ENCODE peak calls at places on chromosomes 12 and 14, in five cellular contexts. H, P, I, R and F are unnamed samples.

GRCh38 chr14:78902010-78902623 is 731.9 kb downstream of the NRXN3 start:
- DNase-seq in I (peak), R (peak), H (no peak), P (no peak), F (peak)

GRCh38 chr12:71607494-71608330 is 55.9 kb downstream of the ZFC3H1 start:
- DNase-seq in I (no peak), P (no peak), R (no peak), H (no peak), F (no peak)

GRCh38 chr12:49893753-49894752 is 9.6 kb downstream of the FAIM2 start:
- DNase-seq in H (peak), R (peak), I (no peak), P (no peak), F (peak)

GRCh38 chr14:50396636-50397460 is at the start of gene CDKL1:
- DNase-seq in H (peak), I (peak), P (no peak), R (peak), F (peak)

GRCh38 chr12:11814362-11814761 is 164.9 kb downstream of the ETV6 start:
- DNase-seq in P (no peak), I (peak), H (no peak), R (no peak), F (peak)

GRCh38 chr12:2458113-2458414 is 336.7 kb upstream of the FKBP4 start:
- DNase-seq in I (no peak), R (no peak), H (no peak), P (no peak), F (no peak)

GRCh38 chr12:76259660-76260389 is 88.4 kb downstream of the BBS10 start:
- DNase-seq in H (no peak), I (no peak), P (no peak), R (no peak), F (peak)

GRCh38 chr12:42759622-42760273 is 170.2 kb upstream of the PRICKLE1 start:
- DNase-seq in P (no peak), I (no peak), R (no peak), H (no peak), F (no peak)

GRCh38 chr14:103568952-103569351 is 6.2 kb downstream of the COA8 start:
- DNase-seq in H (no peak), I (no peak), R (no peak), P (no peak), F (peak)
- H3K4me2 ChIP-seq in H (no peak), I (no peak), R (no peak), P (no peak), F (peak)

DNA sequence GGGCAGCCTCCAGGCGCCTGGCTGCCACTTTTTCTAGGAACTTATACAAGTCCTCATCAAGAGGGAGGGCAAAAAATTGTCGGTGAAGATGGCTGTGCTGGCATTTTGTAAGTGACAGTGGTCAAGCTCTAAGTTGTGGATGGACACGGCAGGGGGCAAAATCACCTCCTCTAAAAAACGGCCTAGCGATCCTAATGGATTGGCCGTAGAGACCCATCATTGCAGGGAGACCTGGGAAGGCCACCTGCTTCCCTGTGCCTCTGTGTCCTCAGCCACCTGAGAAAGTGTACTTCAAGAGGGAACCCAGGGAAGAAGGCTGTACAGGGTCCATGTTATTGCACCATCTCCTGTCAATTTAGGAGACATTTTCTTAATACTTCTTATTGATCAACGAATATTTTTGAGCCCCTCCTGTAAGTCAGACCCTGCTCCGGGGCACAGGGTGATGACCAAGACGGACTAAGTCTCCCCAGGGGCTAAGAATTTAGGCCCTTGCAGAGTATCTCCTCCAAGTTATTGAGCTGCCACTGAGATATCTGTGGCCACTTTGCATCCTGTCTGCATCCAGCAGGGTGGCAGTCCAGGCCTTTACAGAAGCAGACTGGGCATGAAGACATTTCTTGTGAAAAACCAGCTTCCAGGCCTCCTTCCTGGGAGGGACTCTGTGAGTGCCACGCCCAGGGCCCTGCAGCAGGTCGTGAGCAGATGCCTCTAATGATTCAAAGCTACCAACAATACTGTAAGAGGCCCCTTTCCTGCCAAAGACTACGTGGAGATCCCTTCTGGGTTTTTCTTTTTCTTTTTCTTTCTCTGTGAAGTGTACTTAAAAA is 40.5 kb downstream of the PSMA6 start:
- DNase-seq in H (no peak), R (no peak), I (no peak), P (no peak), F (no peak)
- TF ChIP-seq JUN in H (no peak), R (no peak), I (no peak), P (no peak), F (no peak)

GRCh38 chr12:122886161-122886560 is 9.8 kb downstream of the VPS37B start:
- DNase-seq in R (no peak), P (no peak), H (no peak), I (no peak), F (no peak)
- H3K4me2 ChIP-seq in R (peak), P (no peak), H (peak), I (no peak), F (no peak)

DNA sequence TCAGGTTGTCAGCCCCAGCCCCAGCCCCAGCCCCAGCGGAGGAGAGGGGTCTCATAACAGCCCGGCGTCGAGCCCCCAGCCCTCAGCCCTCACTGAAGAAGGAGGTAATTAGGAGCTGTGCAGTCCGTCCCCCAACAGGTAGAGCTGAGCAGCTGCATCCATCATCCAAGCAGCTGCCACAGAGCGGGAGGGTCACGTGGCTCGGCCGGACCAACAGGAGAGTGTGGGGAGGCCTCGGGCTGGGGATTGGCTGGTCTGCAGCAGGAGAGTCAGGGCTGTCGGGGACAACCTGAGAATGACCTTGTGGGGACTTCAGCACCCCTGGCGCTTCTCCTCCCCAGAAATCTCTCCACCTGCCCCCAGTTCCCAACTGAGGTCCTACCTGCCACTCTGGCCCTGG is 29.6 kb downstream of the SMUG1 start:
- DNase-seq in I (peak), P (peak), H (no peak), R (peak), F (no peak)
- TF ChIP-seq JUN in I (no peak), P (no peak), H (no peak), R (no peak), F (no peak)